ENCODE peak calls at places on chromosomes 2 and 18, in four cellular contexts. O is lower lobe of right lung, F is fibroblast of the conjunctiva, U is RPMI7951. D is an unnamed sample.

GRCh38 chr2:230798769-230799399 is 65.9 kb upstream of the ITM2C start:
- DNase-seq in O (no peak), F (no peak), U (peak; percentile 59), D (peak; percentile 50)

GRCh38 chr2:26018184-26018716 is 15.6 kb upstream of the RAB10 start:
- DNase-seq in O (peak; percentile 81), F (peak; percentile 79), U (peak; percentile 88), D (peak; percentile 94)

GRCh38 chr2:14288016-14288415 is 344.5 kb upstream of the LRATD1 start:
- DNase-seq in O (no peak), F (no peak), U (no peak), D (no peak)

GRCh38 chr2:10779776-10780490 is 32.7 kb downstream of the PDIA6 start:
- DNase-seq in O (no peak), F (no peak), U (no peak), D (no peak)

GRCh38 chr2:64658269-64658668 is 4.6 kb upstream of the SERTAD2 start:
- DNase-seq in O (no peak), F (no peak), U (no peak), D (no peak)

GRCh38 chr2:100237770-100238169 is 84.5 kb downstream of the LONRF2 start:
- DNase-seq in O (no peak), F (no peak), U (peak; percentile 10), D (no peak)

GRCh38 chr2:71995067-71995665 is 152.5 kb downstream of the CYP26B1 start:
- DNase-seq in O (no peak), F (peak; percentile 32), U (peak; percentile 71), D (peak; percentile 60)

GRCh38 chr2:26535663-26536275 is 57.8 kb upstream of the OTOF start:
- DNase-seq in O (no peak), F (no peak), U (no peak), D (no peak)

GRCh38 chr2:74029719-74030397 is 45.1 kb downstream of the TET3 start:
- DNase-seq in O (no peak), F (no peak), U (no peak), D (no peak)

GRCh38 chr2:211132586-211132985 is 576.2 kb downstream of the CPS1 start:
- DNase-seq in O (no peak), F (no peak), U (no peak), D (no peak)

GRCh38 chr2:17615728-17616351 is 75.3 kb downstream of the VSNL1 start:
- DNase-seq in O (no peak), F (no peak), U (peak; percentile 65), D (peak; percentile 46)

GRCh38 chr2:119419065-119419464 is 12.6 kb upstream of the TMEM37 start:
- DNase-seq in O (no peak), F (no peak), U (peak; percentile 45), D (peak; percentile 62)

GRCh38 chr18:498901-499300 is 1.6 kb downstream of the COLEC12 start:
- DNase-seq in O (no peak), F (no peak), U (no peak), D (peak; percentile 29)